ENCODE peak calls at places on chromosome 1, in seven cellular contexts. O, M, I, T, N, E and W are unnamed samples.

GRCh38 chr1:160420881-160421842 is 20.8 kb downstream of the VANGL2 start:
- DNase-seq in O (no peak), M (no peak), I (no peak), T (no peak), N (no peak), E (no peak), W (no peak)

GRCh38 chr1:241331328-241331693 is 25.7 kb downstream of the RGS7 start:
- DNase-seq in O (no peak), M (no peak), I (no peak), T (no peak), N (no peak), E (no peak), W (no peak)

GRCh38 chr1:243508303-243508713 is 252.5 kb downstream of the SDCCAG8 start:
- DNase-seq in O (no peak), M (no peak), I (peak), T (no peak), N (no peak), E (no peak), W (no peak)

GRCh38 chr1:197173571-197174482 is 27.4 kb upstream of the ASPM start:
- DNase-seq in O (peak), M (peak), I (no peak), T (peak), N (no peak), E (no peak), W (no peak)

GRCh38 chr1:210218047-210218446 is 14.5 kb upstream of the SERTAD4 start:
- DNase-seq in O (no peak), M (peak), I (no peak), T (no peak), N (no peak), E (no peak), W (no peak)

GRCh38 chr1:223531742-223532341 is 133.7 kb downstream of the CAPN8 start:
- DNase-seq in O (peak), M (peak), I (peak), T (peak), N (peak), E (peak), W (peak)

GRCh38 chr1:14310491-14310890 is 288.0 kb upstream of the KAZN start:
- DNase-seq in O (no peak), M (no peak), I (no peak), T (no peak), N (no peak), E (no peak), W (no peak)

GRCh38 chr1:62318756-62319544 is at the start of gene KANK4:
- DNase-seq in O (no peak), M (no peak), I (peak), T (no peak), N (peak), E (no peak), W (no peak)

GRCh38 chr1:41876533-41877445 is 41.9 kb downstream of the HIVEP3 start:
- DNase-seq in O (no peak), M (peak), I (no peak), T (no peak), N (no peak), E (no peak), W (no peak)

GRCh38 chr1:194658090-194658439 is 1471.7 kb upstream of the B3GALT2 start:
- DNase-seq in O (peak), M (peak), I (no peak), T (peak), N (no peak), E (no peak), W (peak)

GRCh38 chr1:206470692-206471414 is 577 bp downstream of the IKBKE start:
- DNase-seq in O (peak), M (peak), I (peak), T (peak), N (peak), E (no peak), W (peak)

GRCh38 chr1:171807547-171807946 is 26.1 kb downstream of the METTL13 start:
- DNase-seq in O (no peak), M (no peak), I (no peak), T (no peak), N (no peak), E (no peak), W (no peak)

GRCh38 chr1:167697667-167698141 is 24.1 kb upstream of the MPZL1 start:
- DNase-seq in O (no peak), M (no peak), I (no peak), T (no peak), N (no peak), E (no peak), W (no peak)

GRCh38 chr1:53733447-53733931 is 5.5 kb downstream of the GLIS1 start:
- DNase-seq in O (no peak), M (no peak), I (no peak), T (no peak), N (no peak), E (no peak), W (no peak)

GRCh38 chr1:53732912-53733317 is 6.0 kb downstream of the GLIS1 start:
- DNase-seq in O (peak), M (peak), I (no peak), T (no peak), N (no peak), E (no peak), W (peak)

GRCh38 chr1:53732409-53732808 is 6.6 kb downstream of the GLIS1 start:
- DNase-seq in O (no peak), M (no peak), I (no peak), T (no peak), N (no peak), E (no peak), W (no peak)

GRCh38 chr1:53731201-53731600 is 7.8 kb downstream of the GLIS1 start:
- DNase-seq in O (no peak), M (no peak), I (no peak), T (no peak), N (no peak), E (no peak), W (no peak)

DNA sequence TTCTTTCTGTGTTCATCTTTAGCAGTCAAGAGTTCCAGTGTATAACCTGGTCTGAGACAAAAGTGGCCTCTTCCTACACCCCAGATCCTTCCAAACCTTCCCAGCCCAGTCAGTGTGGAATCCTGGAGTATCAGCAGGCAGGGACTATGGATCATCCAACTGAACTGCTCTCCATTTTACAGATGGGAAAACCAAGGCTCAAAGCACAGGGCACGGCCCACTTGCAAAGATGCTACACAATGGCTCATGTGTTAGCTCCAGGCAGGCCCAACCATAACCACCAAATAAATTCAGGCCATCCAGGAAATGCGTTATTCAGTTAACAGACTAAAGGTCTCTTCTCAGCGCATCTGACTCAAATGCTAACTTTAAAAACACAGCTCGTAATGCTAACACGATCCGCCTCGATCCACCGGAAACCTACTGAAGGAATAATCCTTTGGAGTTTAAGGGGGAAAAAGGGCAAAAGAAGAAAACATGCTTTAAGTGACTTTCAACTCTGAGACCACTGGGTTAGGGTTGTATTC is 7.1 kb downstream of the GLIS1 start:
- DNase-seq in O (peak), M (peak), I (no peak), T (no peak), N (no peak), E (no peak), W (peak)
- H3K4me3 ChIP-seq in O (no peak), M (no peak), I (no peak), T (no peak), N (no peak), E (no peak), W (no peak)

DNA sequence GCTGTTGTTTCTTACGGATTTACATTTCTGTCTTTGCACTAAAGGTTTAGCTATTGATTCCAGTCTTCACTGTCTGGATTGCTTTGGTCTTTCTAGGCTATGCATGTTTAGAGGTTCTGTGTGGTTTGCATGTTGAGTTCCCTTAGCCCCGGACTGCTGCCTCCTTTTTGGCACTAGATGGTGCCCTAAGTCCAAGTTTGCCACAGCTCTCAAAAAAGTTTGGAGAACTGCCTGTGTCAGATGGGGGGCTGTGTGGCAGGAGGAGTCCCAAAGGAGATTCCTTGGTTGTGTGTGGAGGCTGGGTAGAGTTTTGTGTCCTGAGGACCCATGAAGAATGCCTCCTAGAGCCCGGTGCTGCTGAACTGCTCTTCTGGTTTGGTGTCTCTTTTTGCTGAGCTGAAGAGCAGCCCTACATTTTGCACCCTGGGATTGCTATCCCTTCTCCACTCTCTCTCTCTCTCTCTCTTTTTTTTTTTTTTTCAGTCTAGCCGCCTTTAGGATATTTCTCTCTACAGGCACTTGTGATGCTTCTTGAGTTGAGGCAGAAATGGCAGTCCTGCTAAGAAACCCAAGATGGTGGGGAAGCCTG is 74.4 kb downstream of the PTGS2 start:
- DNase-seq in O (peak), M (peak), I (peak), T (peak), N (peak), E (no peak), W (peak)
- TF ChIP-seq CTCF in O (peak), M (peak), I (peak), T (peak), N (peak), E (peak), W (peak)

DNA sequence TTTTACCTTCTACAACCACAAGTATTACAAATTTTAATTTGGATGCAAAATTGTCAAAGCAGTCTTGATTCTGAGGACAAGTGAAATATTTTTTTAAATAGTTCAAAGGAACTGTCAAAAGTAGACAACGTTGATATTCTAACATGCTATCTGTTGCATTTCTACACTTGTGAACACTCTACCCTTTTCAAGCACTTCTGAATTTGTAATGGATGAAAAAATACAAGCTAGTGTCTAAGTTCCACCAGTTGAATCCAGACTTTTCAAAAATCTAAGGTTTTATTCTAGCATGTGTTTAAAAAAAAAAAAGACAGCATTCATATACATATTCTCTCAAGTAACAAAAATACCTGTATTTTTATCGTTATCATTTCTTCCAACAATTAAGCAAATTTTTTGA is 2.1 kb downstream of the ARID4B start:
- DNase-seq in O (no peak), M (no peak), I (no peak), T (no peak), N (no peak), E (no peak), W (no peak)
- H3K4me3 ChIP-seq in O (peak), M (no peak), I (peak), T (peak), N (peak), E (peak), W (peak)

DNA sequence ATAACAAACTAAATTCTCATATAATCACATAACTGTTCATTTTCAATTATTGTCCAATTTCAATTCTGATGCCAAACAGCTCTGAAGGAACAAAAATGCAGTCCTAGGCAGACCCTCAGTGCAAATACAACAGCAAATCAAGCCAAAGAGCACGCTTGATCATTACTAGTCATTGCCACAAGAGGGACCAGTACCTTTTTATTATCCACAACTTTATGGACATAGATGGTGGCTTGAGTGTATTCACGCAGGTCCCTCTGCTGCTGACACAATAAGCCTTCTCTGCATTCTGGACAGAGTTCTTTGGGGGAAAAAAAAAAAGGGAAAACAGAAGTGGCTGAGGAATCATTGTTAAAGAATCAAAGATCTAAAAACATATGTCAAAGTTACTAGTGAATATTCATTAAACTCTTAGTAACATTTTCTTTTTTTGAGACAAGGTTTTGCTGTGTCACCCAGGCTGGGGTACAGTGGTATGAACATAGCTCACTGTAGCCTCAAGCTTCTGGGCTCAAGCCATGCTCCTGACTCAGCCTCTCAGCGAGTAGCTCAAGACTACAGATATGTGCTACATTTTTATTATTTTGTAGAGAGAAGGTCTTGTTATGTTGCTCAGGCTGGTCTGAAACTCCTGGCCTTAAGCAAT is 34.3 kb upstream of the RAP1GAP start:
- DNase-seq in O (peak), M (peak), I (no peak), T (peak), N (peak), E (no peak), W (peak)
- TF ChIP-seq CTCF in O (peak), M (peak), I (peak), T (peak), N (peak), E (peak), W (peak)